ENCODE peak calls at places on chromosome 1, in seven cellular contexts. One of them, this sample, is unnamed.

GRCh38 chr1:20325844-20326323 is 35.2 kb downstream of the VWA5B1 start:
- DNase-seq in Peyer's patch: no peak
- DNase-seq in fibroblast of lung: peak; percentile 35
- DNase-seq in CD8-positive, alpha-beta memory T cell: no peak
- DNase-seq in GM23248: peak; percentile 22
- DNase-seq in neuronal stem cell: no peak
- DNase-seq in aorta: peak; percentile 1
- DNase-seq in this sample: no peak

GRCh38 chr1:6464514-6464836 is 1.5 kb downstream of the TNFRSF25 start:
- DNase-seq in Peyer's patch: peak; percentile 80
- DNase-seq in aorta: no peak
- DNase-seq in GM23248: no peak
- DNase-seq in neuronal stem cell: no peak
- DNase-seq in fibroblast of lung: no peak
- DNase-seq in CD8-positive, alpha-beta memory T cell: no peak
- DNase-seq in this sample: no peak

GRCh38 chr1:30284728-30285460 is 438.5 kb downstream of the MATN1 start:
- DNase-seq in fibroblast of lung: no peak
- DNase-seq in CD8-positive, alpha-beta memory T cell: no peak
- DNase-seq in Peyer's patch: no peak
- DNase-seq in neuronal stem cell: no peak
- DNase-seq in aorta: no peak
- DNase-seq in GM23248: no peak
- DNase-seq in this sample: no peak

GRCh38 chr1:199221371-199222150 is 582.7 kb downstream of the PTPRC start:
- DNase-seq in fibroblast of lung: no peak
- DNase-seq in GM23248: no peak
- DNase-seq in CD8-positive, alpha-beta memory T cell: no peak
- DNase-seq in Peyer's patch: no peak
- DNase-seq in neuronal stem cell: no peak
- DNase-seq in aorta: no peak
- DNase-seq in this sample: no peak

GRCh38 chr1:2050793-2051682 is 827 bp downstream of the PRKCZ start:
- DNase-seq in fibroblast of lung: no peak
- DNase-seq in Peyer's patch: no peak
- DNase-seq in aorta: no peak
- DNase-seq in CD8-positive, alpha-beta memory T cell: peak; percentile 11
- DNase-seq in neuronal stem cell: no peak
- DNase-seq in GM23248: no peak
- DNase-seq in this sample: no peak

GRCh38 chr1:171998711-171999110 is 157.4 kb downstream of the DNM3 start:
- DNase-seq in fibroblast of lung: peak; percentile 47
- DNase-seq in neuronal stem cell: no peak
- DNase-seq in Peyer's patch: no peak
- DNase-seq in GM23248: peak; percentile 46
- DNase-seq in aorta: no peak
- DNase-seq in CD8-positive, alpha-beta memory T cell: no peak
- DNase-seq in this sample: no peak

GRCh38 chr1:88973520-88974137 is 18.8 kb downstream of the KYAT3 start:
- DNase-seq in GM23248: peak; percentile 61
- DNase-seq in fibroblast of lung: peak; percentile 42
- DNase-seq in Peyer's patch: no peak
- DNase-seq in neuronal stem cell: no peak
- DNase-seq in CD8-positive, alpha-beta memory T cell: peak; percentile 27
- DNase-seq in aorta: no peak
- DNase-seq in this sample: no peak

GRCh38 chr1:244214009-244214967 is 163.2 kb downstream of the ZBTB18 start:
- DNase-seq in fibroblast of lung: peak; percentile 99
- DNase-seq in neuronal stem cell: no peak
- DNase-seq in aorta: no peak
- DNase-seq in Peyer's patch: no peak
- DNase-seq in CD8-positive, alpha-beta memory T cell: no peak
- DNase-seq in GM23248: no peak
- DNase-seq in this sample: no peak

GRCh38 chr1:207336559-207337467 is 15.3 kb downstream of the CD55 start:
- DNase-seq in neuronal stem cell: no peak
- DNase-seq in CD8-positive, alpha-beta memory T cell: peak; percentile 75
- DNase-seq in aorta: no peak
- DNase-seq in GM23248: no peak
- DNase-seq in fibroblast of lung: peak; percentile 38
- DNase-seq in Peyer's patch: no peak
- DNase-seq in this sample: no peak

GRCh38 chr1:167689569-167689925 is 32.2 kb upstream of the MPZL1 start:
- DNase-seq in Peyer's patch: no peak
- DNase-seq in fibroblast of lung: no peak
- DNase-seq in aorta: no peak
- DNase-seq in neuronal stem cell: no peak
- DNase-seq in CD8-positive, alpha-beta memory T cell: no peak
- DNase-seq in GM23248: peak; percentile 40
- DNase-seq in this sample: no peak

GRCh38 chr1:208737922-208738321 is 493.7 kb upstream of the PLXNA2 start:
- DNase-seq in neuronal stem cell: no peak
- DNase-seq in GM23248: no peak
- DNase-seq in aorta: no peak
- DNase-seq in Peyer's patch: no peak
- DNase-seq in CD8-positive, alpha-beta memory T cell: no peak
- DNase-seq in fibroblast of lung: no peak
- DNase-seq in this sample: no peak

GRCh38 chr1:221827307-221827642 is 85.4 kb upstream of the DUSP10 start:
- DNase-seq in fibroblast of lung: no peak
- DNase-seq in aorta: no peak
- DNase-seq in CD8-positive, alpha-beta memory T cell: no peak
- DNase-seq in GM23248: no peak
- DNase-seq in neuronal stem cell: no peak
- DNase-seq in Peyer's patch: no peak
- DNase-seq in this sample: no peak

GRCh38 chr1:223844962-223845809 is 561 bp downstream of the TP53BP2 start:
- DNase-seq in Peyer's patch: no peak
- DNase-seq in neuronal stem cell: peak; percentile 62
- DNase-seq in GM23248: peak; percentile 82
- DNase-seq in fibroblast of lung: peak; percentile 68
- DNase-seq in aorta: peak; percentile 79
- DNase-seq in CD8-positive, alpha-beta memory T cell: peak; percentile 73
- DNase-seq in this sample: peak; percentile 63

GRCh38 chr1:167065481-167065880 is 24.7 kb downstream of the GPA33 start:
- DNase-seq in Peyer's patch: peak; percentile 70
- DNase-seq in CD8-positive, alpha-beta memory T cell: no peak
- DNase-seq in aorta: no peak
- DNase-seq in neuronal stem cell: no peak
- DNase-seq in GM23248: no peak
- DNase-seq in fibroblast of lung: no peak
- DNase-seq in this sample: no peak

GRCh38 chr1:203088441-203088840 is 2.6 kb upstream of the MYOG start:
- DNase-seq in Peyer's patch: no peak
- DNase-seq in fibroblast of lung: no peak
- DNase-seq in aorta: no peak
- DNase-seq in GM23248: no peak
- DNase-seq in CD8-positive, alpha-beta memory T cell: no peak
- DNase-seq in neuronal stem cell: no peak
- DNase-seq in this sample: no peak

GRCh38 chr1:87329051-87329755 is 523 bp downstream of the LMO4 start:
- DNase-seq in aorta: peak; percentile 66
- DNase-seq in neuronal stem cell: no peak
- DNase-seq in Peyer's patch: peak; percentile 75
- DNase-seq in CD8-positive, alpha-beta memory T cell: peak; percentile 36
- DNase-seq in fibroblast of lung: peak; percentile 50
- DNase-seq in GM23248: peak; percentile 73
- DNase-seq in this sample: no peak

GRCh38 chr1:2946999-2947650 is 74.1 kb upstream of the ACTRT2 start:
- DNase-seq in aorta: no peak
- DNase-seq in fibroblast of lung: no peak
- DNase-seq in Peyer's patch: peak; percentile 14
- DNase-seq in CD8-positive, alpha-beta memory T cell: no peak
- DNase-seq in GM23248: no peak
- DNase-seq in neuronal stem cell: no peak
- DNase-seq in this sample: no peak

GRCh38 chr1:238476881-238477280 is 586.2 kb upstream of the ZP4 start:
- DNase-seq in CD8-positive, alpha-beta memory T cell: no peak
- DNase-seq in GM23248: no peak
- DNase-seq in aorta: no peak
- DNase-seq in fibroblast of lung: no peak
- DNase-seq in Peyer's patch: no peak
- DNase-seq in neuronal stem cell: no peak
- DNase-seq in this sample: no peak

GRCh38 chr1:202243006-202243405 is 49.4 kb downstream of the LGR6 start:
- DNase-seq in Peyer's patch: no peak
- DNase-seq in neuronal stem cell: no peak
- DNase-seq in CD8-positive, alpha-beta memory T cell: no peak
- DNase-seq in GM23248: no peak
- DNase-seq in fibroblast of lung: no peak
- DNase-seq in aorta: no peak
- DNase-seq in this sample: no peak

GRCh38 chr1:156232222-156232621 is 9.8 kb upstream of the BGLAP start:
- DNase-seq in fibroblast of lung: no peak
- DNase-seq in Peyer's patch: no peak
- DNase-seq in GM23248: no peak
- DNase-seq in CD8-positive, alpha-beta memory T cell: no peak
- DNase-seq in neuronal stem cell: no peak
- DNase-seq in aorta: no peak
- DNase-seq in this sample: no peak
- H3K9me3 ChIP-seq in fibroblast of lung: no peaks in the 10 kb centered on the region
- H3K9me3 ChIP-seq in Peyer's patch: no peaks in the 10 kb centered on the region
- H3K9me3 ChIP-seq in GM23248: no peaks in the 10 kb centered on the region
- H3K9me3 ChIP-seq in CD8-positive, alpha-beta memory T cell: no peaks in the 10 kb centered on the region
- H3K9me3 ChIP-seq in neuronal stem cell: peaks cover 4% of the 10 kb centered on the region
- H3K9me3 ChIP-seq in aorta: no peaks in the 10 kb centered on the region
- H3K9me3 ChIP-seq in this sample: no peaks in the 10 kb centered on the region

DNA sequence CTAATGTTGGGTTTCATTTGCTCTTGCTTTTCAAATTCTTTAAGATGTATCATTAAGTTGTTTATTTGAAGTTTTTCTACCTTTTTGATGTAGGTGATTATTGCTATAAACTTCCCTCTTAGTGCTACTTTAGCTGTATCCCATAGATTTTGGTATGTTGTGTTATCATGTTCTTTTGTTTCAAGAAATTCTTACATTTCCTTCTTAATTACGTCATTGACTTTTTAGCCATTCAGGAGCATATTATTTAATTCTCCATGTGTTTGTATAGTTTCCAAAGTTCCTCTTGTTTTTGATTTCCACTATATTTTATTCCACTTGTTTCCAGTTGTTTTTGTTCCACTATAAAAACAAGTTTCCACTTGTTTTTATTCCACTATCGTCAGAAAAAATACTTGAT is 15.0 kb downstream of the GPR88 start:
- DNase-seq in GM23248: no peak
- DNase-seq in CD8-positive, alpha-beta memory T cell: no peak
- DNase-seq in neuronal stem cell: no peak
- DNase-seq in Peyer's patch: no peak
- DNase-seq in aorta: no peak
- DNase-seq in fibroblast of lung: no peak
- DNase-seq in this sample: no peak
- H3K9me3 ChIP-seq in GM23248: peaks cover 10% of the 10 kb centered on the region
- H3K9me3 ChIP-seq in CD8-positive, alpha-beta memory T cell: no peaks in the 10 kb centered on the region
- H3K9me3 ChIP-seq in neuronal stem cell: peaks cover 2% of the 10 kb centered on the region
- H3K9me3 ChIP-seq in Peyer's patch: no peaks in the 10 kb centered on the region
- H3K9me3 ChIP-seq in aorta: peaks cover 6% of the 10 kb centered on the region
- H3K9me3 ChIP-seq in fibroblast of lung: no peaks in the 10 kb centered on the region
- H3K9me3 ChIP-seq in this sample: peaks cover 6% of the 10 kb centered on the region

DNA sequence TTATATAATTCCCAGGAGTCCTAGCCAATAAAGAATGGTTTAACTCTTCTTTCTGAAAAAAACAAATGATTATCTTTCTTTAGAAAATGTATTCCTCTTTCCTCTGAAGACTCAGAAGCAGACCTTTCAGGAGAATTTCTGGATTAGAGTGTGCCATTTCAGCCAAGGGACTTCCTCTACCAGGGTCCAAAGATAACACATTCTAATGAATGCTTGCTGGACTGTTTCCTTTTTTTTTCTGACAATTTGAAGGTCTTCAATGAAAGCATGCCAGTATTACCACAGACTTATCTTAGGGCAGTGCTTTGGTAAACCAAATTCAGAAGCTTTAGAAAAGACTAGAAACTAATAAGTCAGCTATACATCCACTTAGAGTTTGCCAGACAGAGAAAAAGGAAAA is 80.5 kb downstream of the RERE start:
- DNase-seq in Peyer's patch: no peak
- DNase-seq in fibroblast of lung: peak; percentile 36
- DNase-seq in neuronal stem cell: no peak
- DNase-seq in aorta: no peak
- DNase-seq in CD8-positive, alpha-beta memory T cell: no peak
- DNase-seq in GM23248: no peak
- DNase-seq in this sample: no peak
- H3K9me3 ChIP-seq in Peyer's patch: no peaks in the 10 kb centered on the region
- H3K9me3 ChIP-seq in fibroblast of lung: no peaks in the 10 kb centered on the region
- H3K9me3 ChIP-seq in neuronal stem cell: peaks cover 13% of the 10 kb centered on the region
- H3K9me3 ChIP-seq in aorta: peaks cover 2% of the 10 kb centered on the region
- H3K9me3 ChIP-seq in CD8-positive, alpha-beta memory T cell: no peaks in the 10 kb centered on the region
- H3K9me3 ChIP-seq in GM23248: no peaks in the 10 kb centered on the region
- H3K9me3 ChIP-seq in this sample: no peaks in the 10 kb centered on the region

GRCh38 chr1:72777918-72778317 is 495.6 kb upstream of the NEGR1 start:
- DNase-seq in Peyer's patch: no peak
- DNase-seq in aorta: no peak
- DNase-seq in neuronal stem cell: no peak
- DNase-seq in fibroblast of lung: peak; percentile 61
- DNase-seq in CD8-positive, alpha-beta memory T cell: no peak
- DNase-seq in GM23248: peak; percentile 4
- DNase-seq in this sample: no peak
- H3K9me3 ChIP-seq in Peyer's patch: no peaks in the 10 kb centered on the region
- H3K9me3 ChIP-seq in aorta: no peaks in the 10 kb centered on the region
- H3K9me3 ChIP-seq in neuronal stem cell: no peaks in the 10 kb centered on the region
- H3K9me3 ChIP-seq in fibroblast of lung: no peaks in the 10 kb centered on the region
- H3K9me3 ChIP-seq in CD8-positive, alpha-beta memory T cell: no peaks in the 10 kb centered on the region
- H3K9me3 ChIP-seq in GM23248: no peaks in the 10 kb centered on the region
- H3K9me3 ChIP-seq in this sample: no peaks in the 10 kb centered on the region